ENCODE peak calls at places on chromosome 2, in nine cellular contexts. O, R, Z, Q, Y, F, P, X and B are unnamed samples. For H3K27me3, the result is how much of the 10 kb centered on the place peaks cover.

GRCh38 chr2:66576381-66577330 is 141.7 kb downstream of the MEIS1 start:
- DNase-seq in R (peak), X (peak), F (no peak), P (peak), Y (peak), O (no peak), Z (no peak), Q (no peak), B (no peak)

GRCh38 chr2:136361521-136361920 is 243.6 kb upstream of the CXCR4 start:
- DNase-seq in Y (no peak), O (no peak), F (no peak), Z (no peak), R (no peak), P (peak), X (no peak), Q (no peak), B (no peak)

GRCh38 chr2:23436346-23437099 is 51.5 kb downstream of the KLHL29 start:
- DNase-seq in P (peak), O (no peak), Q (no peak), Y (no peak), Z (no peak), X (peak), R (no peak), F (no peak), B (no peak)

GRCh38 chr2:61694312-61695274 is 156.4 kb upstream of the XPO1 start:
- DNase-seq in Y (peak), F (peak), R (peak), O (peak), Z (peak), Q (peak), P (peak), X (peak), B (peak)

GRCh38 chr2:43114210-43114609 is 112.2 kb downstream of the ZFP36L2 start:
- DNase-seq in R (peak), Z (no peak), X (peak), P (no peak), Q (no peak), F (no peak), O (peak), Y (no peak), B (no peak)

GRCh38 chr2:91477731-91478672 is 2786.5 kb downstream of the RPIA start:
- DNase-seq in P (peak), Y (no peak), Z (peak), R (peak), O (no peak), F (peak), X (peak), Q (peak), B (peak)

GRCh38 chr2:29450823-29451222 is 335.6 kb downstream of the CLIP4 start:
- DNase-seq in R (no peak), O (no peak), X (no peak), Z (no peak), F (no peak), Q (no peak), P (no peak), Y (no peak), B (no peak)

GRCh38 chr2:129877795-129878775 is 101.4 kb upstream of the RAB6C start:
- DNase-seq in P (peak), X (no peak), F (no peak), R (peak), O (no peak), Z (no peak), Q (no peak), Y (peak), B (no peak)

GRCh38 chr2:197477764-197478163 is 21.9 kb downstream of the HSPD1 start:
- DNase-seq in R (no peak), Q (no peak), Z (no peak), X (no peak), O (no peak), Y (no peak), F (no peak), P (no peak), B (no peak)

GRCh38 chr2:46954951-46955571 is 39.5 kb upstream of the MCFD2 start:
- DNase-seq in Q (peak), O (peak), R (peak), Z (no peak), F (no peak), Y (peak), X (peak), P (peak), B (no peak)

GRCh38 chr2:207012461-207012860 is 73.1 kb downstream of the CPO start:
- DNase-seq in O (peak), F (no peak), Q (no peak), P (no peak), Y (no peak), Z (no peak), R (peak), X (peak), B (no peak)

GRCh38 chr2:19354417-19355022 is 3.9 kb downstream of the OSR1 start:
- DNase-seq in P (no peak), X (no peak), O (no peak), Q (no peak), F (no peak), Y (no peak), Z (no peak), R (no peak), B (no peak)

GRCh38 chr2:19353721-19354050 is 4.7 kb downstream of the OSR1 start:
- DNase-seq in R (no peak), F (no peak), Z (no peak), P (no peak), X (no peak), Y (no peak), Q (no peak), O (no peak), B (no peak)

GRCh38 chr2:19351914-19352697 is 6.3 kb downstream of the OSR1 start:
- DNase-seq in O (no peak), Y (no peak), P (no peak), Q (no peak), R (no peak), F (no peak), Z (no peak), X (no peak), B (no peak)

GRCh38 chr2:19351499-19351898 is 6.9 kb downstream of the OSR1 start:
- DNase-seq in P (no peak), Z (no peak), R (no peak), O (no peak), Y (no peak), X (no peak), F (no peak), Q (no peak), B (no peak)

GRCh38 chr2:19352946-19353720 is 5.3 kb downstream of the OSR1 start:
- DNase-seq in F (no peak), O (no peak), P (peak), Z (no peak), R (no peak), Y (no peak), X (no peak), Q (no peak), B (no peak)
- H3K27me3 ChIP-seq in F (under half), O (under half), P (half or more), Z (half or more), R (half or more), Y (under half), X (under half), Q (under half), B (under half)

GRCh38 chr2:148918554-148918953 is 43.5 kb downstream of the KIF5C start:
- DNase-seq in Z (no peak), Y (no peak), X (no peak), O (no peak), F (no peak), P (no peak), R (no peak), Q (no peak), B (no peak)
- H3K27me3 ChIP-seq in Z (under half), Y (under half), X (under half), O (under half), F (under half), P (under half), R (under half), Q (under half), B (under half)

GRCh38 chr2:240719676-240720545 is 28.2 kb downstream of the AQP12A start:
- DNase-seq in Y (no peak), Z (no peak), O (no peak), R (no peak), F (no peak), P (no peak), X (no peak), Q (no peak), B (no peak)

GRCh38 chr2:240721596-240722180 is 30.0 kb downstream of the AQP12A start:
- DNase-seq in O (no peak), Q (no peak), P (no peak), R (no peak), F (no peak), Y (no peak), Z (no peak), X (no peak), B (no peak)

GRCh38 chr2:240722376-240722775 is 30.7 kb downstream of the AQP12A start:
- DNase-seq in O (no peak), Z (no peak), X (no peak), Y (no peak), P (no peak), F (no peak), R (no peak), Q (no peak), B (no peak)

GRCh38 chr2:240718896-240719490 is 27.3 kb downstream of the AQP12A start:
- DNase-seq in O (no peak), P (no peak), Z (no peak), R (no peak), F (no peak), Y (no peak), X (no peak), Q (no peak), B (no peak)

DNA sequence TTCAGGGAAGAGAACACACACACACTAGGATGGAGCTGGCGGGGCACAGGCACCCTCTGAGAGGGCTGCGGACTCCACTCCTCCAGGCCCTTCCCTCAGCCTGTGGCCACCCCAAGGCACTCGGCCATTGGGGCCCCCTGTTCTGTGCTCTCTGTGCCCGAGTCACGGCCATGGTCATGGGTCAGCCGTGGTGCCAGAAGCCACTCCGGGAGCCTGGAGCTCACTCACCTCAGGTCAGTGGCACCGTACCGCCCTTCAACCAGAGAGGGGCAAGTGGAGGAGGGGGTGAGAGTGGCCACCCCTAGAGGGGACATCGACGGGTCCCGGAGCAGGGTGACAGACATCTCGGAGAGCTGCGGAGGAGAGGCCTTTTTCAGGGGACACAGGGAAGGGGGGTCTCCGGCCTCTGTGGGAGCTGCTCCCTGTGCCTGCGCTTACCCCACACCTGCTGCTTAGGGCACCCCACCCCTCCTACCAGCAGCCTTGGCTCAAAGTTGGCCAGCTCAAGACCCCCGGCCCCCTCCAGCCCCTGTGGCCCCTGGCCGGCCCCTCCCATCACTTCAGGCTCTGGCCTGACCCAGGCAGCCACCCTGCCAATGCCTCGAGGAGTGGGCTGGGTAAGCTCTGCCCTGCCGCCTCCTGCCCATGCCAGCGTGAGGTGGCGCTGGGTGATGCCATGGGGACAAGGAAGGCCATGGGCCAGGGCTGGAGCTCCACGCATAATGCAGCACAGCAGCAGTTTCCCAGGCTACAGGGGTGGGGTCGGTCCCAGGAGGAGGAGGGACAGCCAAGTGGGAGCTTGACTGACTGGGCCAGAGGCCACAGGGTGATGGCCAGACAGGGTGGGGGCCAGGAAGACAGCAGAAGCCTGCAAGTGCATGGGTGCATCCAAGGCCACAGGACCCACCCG is 29.3 kb downstream of the AQP12A start:
- DNase-seq in Q (no peak), P (no peak), O (no peak), Y (no peak), Z (no peak), X (no peak), R (no peak), F (no peak), B (no peak)
- H3K27me3 ChIP-seq in Q (under half), P (under half), O (half or more), Y (under half), Z (under half), X (under half), R (under half), F (under half), B (under half)

GRCh38 chr2:134718095-134718955 is 475 bp downstream of the TMEM163 start:
- DNase-seq in Z (peak), X (no peak), F (no peak), R (peak), Y (no peak), O (no peak), Q (peak), P (peak), B (no peak)

GRCh38 chr2:134717706-134718094 is 1.1 kb downstream of the TMEM163 start:
- DNase-seq in F (no peak), Z (no peak), R (no peak), X (no peak), Y (no peak), O (no peak), Q (no peak), P (peak), B (no peak)

GRCh38 chr2:134714228-134714627 is 4.6 kb downstream of the TMEM163 start:
- DNase-seq in O (no peak), Y (no peak), F (no peak), Z (no peak), X (no peak), R (no peak), P (no peak), Q (no peak), B (no peak)

GRCh38 chr2:134716716-134717585 is 1.8 kb downstream of the TMEM163 start:
- DNase-seq in X (no peak), R (no peak), F (no peak), P (no peak), O (no peak), Y (no peak), Z (no peak), Q (no peak), B (no peak)

DNA sequence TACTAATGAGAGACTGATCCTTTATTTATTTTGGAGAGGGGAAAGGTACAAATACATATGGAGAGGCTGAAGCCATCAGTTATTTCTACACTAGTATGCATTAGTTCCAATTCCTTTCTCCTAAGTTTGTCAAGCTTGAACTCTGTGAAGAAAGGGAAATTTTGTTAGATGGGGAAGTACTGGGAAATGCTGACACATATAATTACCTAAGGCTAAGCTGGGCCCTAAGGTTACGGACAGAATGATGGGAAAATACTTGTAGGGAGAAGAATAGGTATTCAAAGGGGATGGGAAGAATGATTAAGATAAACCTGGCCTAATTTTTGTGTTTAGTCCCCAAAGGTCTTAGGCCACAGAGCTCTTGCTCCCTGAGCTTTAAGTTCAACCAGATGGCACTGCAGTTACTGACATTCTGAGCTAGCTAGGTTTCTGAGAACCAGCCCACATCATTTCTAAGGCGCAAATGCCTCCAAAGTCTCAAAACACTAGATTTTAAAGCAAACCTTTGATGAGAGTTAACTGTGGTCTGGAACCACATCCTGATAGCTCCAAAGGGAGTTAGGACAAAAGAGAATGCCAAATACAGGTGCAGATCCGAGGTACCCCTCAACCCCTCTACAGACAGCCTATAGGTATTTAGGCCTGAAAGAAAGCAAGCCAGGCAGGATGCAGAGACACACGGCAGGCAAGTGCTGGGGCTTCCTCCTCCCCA is 2.7 kb downstream of the TMEM163 start:
- DNase-seq in X (no peak), Z (no peak), Q (no peak), R (no peak), P (no peak), F (no peak), Y (no peak), O (no peak), B (no peak)
- H3K27me3 ChIP-seq in X (under half), Z (under half), Q (half or more), R (half or more), P (under half), F (half or more), Y (under half), O (under half), B (half or more)

GRCh38 chr2:189997016-189997415 is 65.5 kb downstream of the MSTN start:
- DNase-seq in P (no peak), Y (no peak), F (no peak), X (no peak), O (no peak), Q (no peak), Z (no peak), R (no peak), B (no peak)

GRCh38 chr2:189995679-189996078 is 66.8 kb downstream of the MSTN start:
- DNase-seq in P (no peak), O (no peak), F (no peak), Z (no peak), Y (no peak), R (no peak), Q (no peak), X (no peak), B (no peak)

GRCh38 chr2:189999661-190000060 is 62.9 kb downstream of the MSTN start:
- DNase-seq in Q (no peak), F (no peak), R (no peak), O (no peak), X (no peak), P (no peak), Z (no peak), Y (no peak), B (no peak)
- H3K27me3 ChIP-seq in Q (under half), F (under half), R (under half), O (under half), X (under half), P (under half), Z (under half), Y (under half), B (under half)